ENCODE peak calls at places on chromosomes 1 and 21, in four cellular contexts. U is lower leg skin, R is sigmoid colon, F is A549. E is an unnamed sample.

GRCh38 chr1:165696625-165697100 is 1.7 kb downstream of the ALDH9A1 start:
- DNase-seq in U (no peak), R (no peak), F (no peak), E (no peak)

GRCh38 chr1:16018308-16018707 is 465 bp upstream of the HSPB7 start:
- DNase-seq in U (no peak), R (no peak), F (no peak), E (no peak)

GRCh38 chr1:85611390-85611789 is 30.8 kb downstream of the CCN1 start:
- DNase-seq in U (no peak), R (no peak), F (no peak), E (no peak)

GRCh38 chr1:232226197-232226681 is 403.7 kb downstream of the SIPA1L2 start:
- DNase-seq in U (no peak), R (no peak), F (no peak), E (no peak)

GRCh38 chr1:202164271-202165037 is 4.1 kb upstream of the PTPN7 start:
- DNase-seq in U (peak), R (no peak), F (no peak), E (peak)

GRCh38 chr1:87200875-87201638 is 127.6 kb upstream of the LMO4 start:
- DNase-seq in U (no peak), R (no peak), F (no peak), E (no peak)

GRCh38 chr1:18811733-18812132 is 47.7 kb downstream of the TAS1R2 start:
- DNase-seq in U (no peak), R (no peak), F (no peak), E (no peak)

GRCh38 chr1:226675720-226676357 is 63.2 kb downstream of the ITPKB start:
- DNase-seq in U (no peak), R (peak), F (no peak), E (no peak)

GRCh38 chr1:112718691-112719418 is 3.7 kb upstream of the PPM1J start:
- DNase-seq in U (peak), R (peak), F (peak), E (peak)

GRCh38 chr1:167514278-167514677 is 4.1 kb downstream of the CD247 start:
- DNase-seq in U (no peak), R (no peak), F (no peak), E (no peak)

GRCh38 chr1:103156966-103157365 is 48.6 kb upstream of the COL11A1 start:
- DNase-seq in U (no peak), R (no peak), F (no peak), E (no peak)

GRCh38 chr1:237191403-237191802 is 149.4 kb downstream of the RYR2 start:
- DNase-seq in U (no peak), R (no peak), F (no peak), E (no peak)

GRCh38 chr1:24085546-24085945 is 26.4 kb downstream of the MYOM3 start:
- DNase-seq in U (no peak), R (no peak), F (no peak), E (no peak)

GRCh38 chr21:17050156-17050555 is 462.7 kb upstream of the CXADR start:
- DNase-seq in U (no peak), R (no peak), F (no peak), E (no peak)

GRCh38 chr21:17048974-17049373 is 463.9 kb upstream of the CXADR start:
- DNase-seq in U (no peak), R (no peak), F (no peak), E (no peak)

GRCh38 chr21:17050646-17051045 is 462.2 kb upstream of the CXADR start:
- DNase-seq in U (no peak), R (no peak), F (no peak), E (no peak)

GRCh38 chr21:17044696-17045095 is 468.1 kb upstream of the CXADR start:
- DNase-seq in U (no peak), R (no peak), F (no peak), E (no peak)

GRCh38 chr21:17045214-17045835 is 467.5 kb upstream of the CXADR start:
- DNase-seq in U (no peak), R (no peak), F (no peak), E (no peak)
- TF ChIP-seq CTCF in U (no peak), R (peak), F (peak), E (peak)

GRCh38 chr1:235601087-235601486 is 48.5 kb downstream of the GNG4 start:
- DNase-seq in U (no peak), R (no peak), F (no peak), E (no peak)
- TF ChIP-seq CTCF in U (no peak), R (no peak), F (peak), E (peak)

GRCh38 chr1:20194770-20195463 is 8.6 kb upstream of the PLA2G2C start:
- DNase-seq in U (peak), R (peak), F (peak), E (peak)

GRCh38 chr1:20192871-20193411 is 6.6 kb upstream of the PLA2G2C start:
- DNase-seq in U (no peak), R (no peak), F (no peak), E (no peak)

GRCh38 chr1:20194224-20194623 is 7.9 kb upstream of the PLA2G2C start:
- DNase-seq in U (no peak), R (no peak), F (no peak), E (no peak)

GRCh38 chr1:20197329-20197791 is 11.0 kb upstream of the PLA2G2C start:
- DNase-seq in U (no peak), R (no peak), F (no peak), E (peak)

GRCh38 chr1:20195464-20195780 is 9.1 kb upstream of the PLA2G2C start:
- DNase-seq in U (no peak), R (no peak), F (no peak), E (no peak)
- TF ChIP-seq CTCF in U (no peak), R (peak), F (no peak), E (peak)

GRCh38 chr1:11535761-11536572 is 57.0 kb downstream of the DISP3 start:
- DNase-seq in U (no peak), R (no peak), F (peak), E (peak)
- TF ChIP-seq CTCF in U (no peak), R (no peak), F (no peak), E (no peak)

GRCh38 chr1:2275796-2276536 is 47.8 kb downstream of the SKI start:
- DNase-seq in U (no peak), R (no peak), F (no peak), E (peak)
- TF ChIP-seq CTCF in U (no peak), R (no peak), F (no peak), E (no peak)

GRCh38 chr21:18294100-18294499 is 49.5 kb downstream of the CHODL start:
- DNase-seq in U (no peak), R (no peak), F (no peak), E (no peak)

DNA sequence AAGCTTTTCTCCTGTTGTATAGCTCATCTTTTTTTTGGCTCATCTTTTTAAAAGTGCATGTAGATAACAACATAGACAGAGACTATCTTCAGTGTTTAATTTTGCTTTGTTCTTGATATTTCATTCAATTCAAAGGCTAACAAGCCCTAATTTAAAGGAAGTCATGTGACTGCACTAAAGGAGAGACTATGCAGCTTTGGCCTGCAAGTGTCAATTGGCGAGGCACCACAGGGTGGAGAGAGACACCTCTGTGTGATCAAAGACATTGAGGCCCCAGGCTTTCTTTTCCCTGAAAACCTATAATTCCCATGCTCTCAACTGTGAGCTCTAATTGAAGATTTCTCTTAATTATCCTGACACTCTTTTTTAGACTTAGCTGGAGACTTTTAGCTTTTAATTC is 53.6 kb downstream of the CHODL start:
- DNase-seq in U (no peak), R (no peak), F (no peak), E (no peak)
- TF ChIP-seq CTCF in U (no peak), R (no peak), F (no peak), E (no peak)

GRCh38 chr21:44927587-44928461 is 7.1 kb upstream of the ITGB2 start:
- DNase-seq in U (no peak), R (no peak), F (peak), E (peak)
- TF ChIP-seq CTCF in U (no peak), R (no peak), F (no peak), E (no peak)

GRCh38 chr1:58365328-58365727 is 181.2 kb downstream of the OMA1 start:
- DNase-seq in U (no peak), R (no peak), F (no peak), E (no peak)

GRCh38 chr1:58358311-58358710 is 188.2 kb downstream of the OMA1 start:
- DNase-seq in U (no peak), R (no peak), F (peak), E (no peak)

GRCh38 chr1:58361134-58361533 is 185.4 kb downstream of the OMA1 start:
- DNase-seq in U (no peak), R (no peak), F (no peak), E (no peak)

GRCh38 chr1:58367217-58367616 is 179.3 kb downstream of the OMA1 start:
- DNase-seq in U (no peak), R (no peak), F (no peak), E (no peak)

DNA sequence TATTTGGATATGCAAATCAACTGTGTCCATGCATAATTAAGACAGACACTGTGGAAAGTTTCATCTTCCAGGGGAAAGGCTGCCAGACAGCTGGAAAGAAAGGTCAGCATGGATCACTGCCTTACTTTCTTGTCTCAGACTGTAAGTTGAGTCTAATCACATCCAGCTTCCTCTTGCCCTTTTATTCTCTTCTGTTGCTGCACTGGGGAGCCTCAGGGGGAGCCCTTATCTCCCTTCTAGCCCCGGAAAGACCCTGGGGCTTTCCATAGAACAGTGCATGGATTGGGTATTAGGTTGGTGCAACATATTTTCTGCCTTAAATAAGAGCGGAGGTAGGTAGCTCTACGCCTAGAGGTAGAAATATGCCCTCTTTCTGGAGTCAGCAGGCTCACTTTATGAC is 182.9 kb downstream of the OMA1 start:
- DNase-seq in U (no peak), R (no peak), F (no peak), E (no peak)
- TF ChIP-seq CTCF in U (no peak), R (no peak), F (no peak), E (no peak)

GRCh38 chr1:1259119-1259488 is 12.6 kb upstream of the C1QTNF12 start:
- DNase-seq in U (no peak), R (no peak), F (no peak), E (no peak)
- TF ChIP-seq CTCF in U (no peak), R (no peak), F (no peak), E (no peak)